ENCODE peak calls at places on chromosomes 5 and 9, in five cellular contexts. G, R, B, Q and S are unnamed samples.
A peak's percentile ranks its signal among the peaks of the same experiment; 100 is the strongest.

GRCh38 chr9:38484076-38484637 is 59.9 kb upstream of the IGFBPL1 start:
- DNase-seq in G (no peak), R (no peak), B (no peak), Q (no peak), S (no peak)

GRCh38 chr9:96566401-96567202 is 53.0 kb downstream of the CDC14B start:
- DNase-seq in G (peak; percentile 43), R (peak; percentile 93), B (peak; percentile 62), Q (peak; percentile 76), S (peak; percentile 82)

GRCh38 chr5:135596364-135596763 is 17.6 kb upstream of the CXCL14 start:
- DNase-seq in G (no peak), R (no peak), B (no peak), Q (no peak), S (no peak)

GRCh38 chr9:38641142-38641541 is 20.7 kb upstream of the ANKRD18A start:
- DNase-seq in G (no peak), R (no peak), B (no peak), Q (no peak), S (no peak)

GRCh38 chr9:131714161-131714646 is 25.7 kb downstream of the RAPGEF1 start:
- DNase-seq in G (peak; percentile 94), R (no peak), B (no peak), Q (no peak), S (no peak)

GRCh38 chr5:113939959-113940358 is 421.9 kb upstream of the KCNN2 start:
- DNase-seq in G (no peak), R (no peak), B (no peak), Q (no peak), S (no peak)

GRCh38 chr9:115198018-115198417 is 80.1 kb upstream of the TNC start:
- DNase-seq in G (peak; percentile 42), R (no peak), B (no peak), Q (no peak), S (no peak)

GRCh38 chr5:83764101-83764500 is 43.4 kb upstream of the HAPLN1 start:
- DNase-seq in G (no peak), R (no peak), B (no peak), Q (no peak), S (no peak)

GRCh38 chr9:75088646-75089368 is 493 bp downstream of the OSTF1 start:
- DNase-seq in G (peak; percentile 67), R (peak; percentile 74), B (no peak), Q (peak; percentile 66), S (peak; percentile 58)

GRCh38 chr5:10354048-10354872 is 765 bp downstream of the MARCHF6 start:
- DNase-seq in G (peak; percentile 34), R (peak; percentile 66), B (peak; percentile 39), Q (no peak), S (peak; percentile 58)

GRCh38 chr9:100689635-100690034 is 111.8 kb downstream of the CAVIN4 start:
- DNase-seq in G (no peak), R (no peak), B (no peak), Q (no peak), S (no peak)

GRCh38 chr9:130537346-130538050 is 41.9 kb upstream of the FUBP3 start:
- DNase-seq in G (peak; percentile 34), R (no peak), B (no peak), Q (no peak), S (no peak)

GRCh38 chr5:178261666-178262600 is 29.3 kb upstream of the PHYKPL start:
- DNase-seq in G (no peak), R (no peak), B (no peak), Q (no peak), S (no peak)

GRCh38 chr5:174601937-174602336 is 122.4 kb upstream of the MSX2 start:
- DNase-seq in G (no peak), R (no peak), B (no peak), Q (no peak), S (no peak)

GRCh38 chr9:91897201-91897600 is 52.8 kb downstream of the ROR2 start:
- DNase-seq in G (peak; percentile 73), R (no peak), B (no peak), Q (no peak), S (no peak)

GRCh38 chr5:158410976-158411375 is 552.0 kb upstream of the CLINT1 start:
- DNase-seq in G (peak; percentile 53), R (no peak), B (no peak), Q (no peak), S (no peak)

GRCh38 chr5:55936100-55936693 is 58.6 kb downstream of the IL6ST start:
- DNase-seq in G (peak; percentile 89), R (peak; percentile 69), B (peak; percentile 73), Q (peak; percentile 84), S (peak; percentile 71)

GRCh38 chr9:135471751-135472640 is 7.6 kb upstream of the PPP1R26 start:
- DNase-seq in G (no peak), R (no peak), B (no peak), Q (peak; percentile 75), S (no peak)

GRCh38 chr5:57094753-57095683 is 78.8 kb upstream of the GPBP1 start:
- DNase-seq in G (no peak), R (no peak), B (no peak), Q (no peak), S (no peak)

GRCh38 chr5:169020102-169020501 is 280.8 kb downstream of the SLIT3 start:
- DNase-seq in G (no peak), R (no peak), B (no peak), Q (no peak), S (no peak)

GRCh38 chr5:82641362-82641988 is 363.3 kb upstream of the RPS23 start:
- DNase-seq in G (peak; percentile 96), R (peak; percentile 86), B (no peak), Q (peak; percentile 3), S (no peak)

GRCh38 chr9:11086561-11086960 is 473.8 kb upstream of the PTPRD start:
- DNase-seq in G (no peak), R (no peak), B (no peak), Q (no peak), S (no peak)

GRCh38 chr5:38162625-38163024 is 95.7 kb upstream of the EGFLAM start:
- DNase-seq in G (no peak), R (no peak), B (no peak), Q (no peak), S (no peak)

GRCh38 chr5:131230406-131230805 is 33.4 kb upstream of the CDC42SE2 start:
- DNase-seq in G (no peak), R (no peak), B (no peak), Q (no peak), S (no peak)

GRCh38 chr5:115948013-115948605 is 14.2 kb upstream of the LVRN start:
- DNase-seq in G (peak; percentile 62), R (no peak), B (no peak), Q (no peak), S (no peak)